ENCODE peak calls at places on chromosomes 16 and 17, in six cellular contexts. W is fibroblast of lung, J is hepatocyte, Y is PC-3, P is mammary epithelial cell, D is GM23338. S is an unnamed sample.

GRCh38 chr16:4392382-4393242 is 21.0 kb downstream of the VASN start:
- DNase-seq in P (peak; percentile 62), D (peak; percentile 96), Y (no peak), W (peak; percentile 85), J (peak; percentile 82), S (peak; percentile 73)

GRCh38 chr17:6465206-6466003 is 21.1 kb downstream of the PIMREG start:
- DNase-seq in W (no peak), D (no peak), J (no peak), Y (no peak), P (no peak), S (no peak)

GRCh38 chr16:83176802-83177201 is 550.0 kb downstream of the CDH13 start:
- DNase-seq in Y (no peak), J (no peak), W (no peak), P (no peak), D (no peak), S (no peak)

GRCh38 chr16:86559802-86560305 is 4.8 kb upstream of the MTHFSD start:
- DNase-seq in J (no peak), D (no peak), Y (no peak), W (no peak), P (no peak), S (no peak)

GRCh38 chr16:57477531-57478202 is 8.6 kb downstream of the DOK4 start:
- DNase-seq in D (peak; percentile 56), P (no peak), J (no peak), W (no peak), Y (no peak), S (no peak)

GRCh38 chr16:89315791-89316581 is 98.5 kb downstream of the ZNF778 start:
- DNase-seq in D (no peak), Y (peak; percentile 89), W (peak; percentile 94), P (peak; percentile 95), J (no peak), S (peak; percentile 94)

GRCh38 chr17:48547839-48548686 is 3.2 kb upstream of the HOXB2 start:
- DNase-seq in J (no peak), W (peak; percentile 81), P (peak; percentile 68), D (peak; percentile 66), Y (no peak), S (no peak)

GRCh38 chr17:49694847-49695697 is 12.7 kb downstream of the SLC35B1 start:
- DNase-seq in D (peak; percentile 75), W (no peak), P (no peak), Y (peak; percentile 66), J (peak; percentile 66), S (peak; percentile 49)

GRCh38 chr17:81397314-81398169 is 2.3 kb downstream of the BAHCC1 start:
- DNase-seq in D (peak; percentile 92), W (peak; percentile 67), J (peak; percentile 84), Y (peak; percentile 62), P (peak; percentile 72), S (peak; percentile 86)

GRCh38 chr17:45973099-45973838 is 25.8 kb upstream of the STH start:
- DNase-seq in Y (peak; percentile 27), J (no peak), P (no peak), D (no peak), W (no peak), S (no peak)

GRCh38 chr17:7022791-7023571 is at the start of gene BCL6B:
- DNase-seq in P (no peak), D (peak; percentile 68), Y (no peak), J (no peak), W (no peak), S (no peak)

GRCh38 chr17:65055280-65055707 is 1.2 kb downstream of the GNA13 start:
- DNase-seq in P (no peak), D (no peak), Y (no peak), W (peak; percentile 21), J (no peak), S (no peak)

GRCh38 chr17:81253358-81254131 is 14.4 kb downstream of the NDUFAF8 start:
- DNase-seq in P (no peak), W (peak; percentile 10), Y (peak; percentile 44), J (peak; percentile 44), D (no peak), S (peak; percentile 59)

GRCh38 chr17:48611213-48611612 is 396 bp upstream of the HOXB7 start:
- DNase-seq in D (no peak), Y (no peak), W (no peak), J (no peak), P (no peak), S (peak; percentile 61)

GRCh38 chr17:69141802-69142472 is at the start of gene ABCA6:
- DNase-seq in J (no peak), P (peak; percentile 20), W (peak; percentile 25), D (no peak), Y (no peak), S (peak; percentile 65)

DNA sequence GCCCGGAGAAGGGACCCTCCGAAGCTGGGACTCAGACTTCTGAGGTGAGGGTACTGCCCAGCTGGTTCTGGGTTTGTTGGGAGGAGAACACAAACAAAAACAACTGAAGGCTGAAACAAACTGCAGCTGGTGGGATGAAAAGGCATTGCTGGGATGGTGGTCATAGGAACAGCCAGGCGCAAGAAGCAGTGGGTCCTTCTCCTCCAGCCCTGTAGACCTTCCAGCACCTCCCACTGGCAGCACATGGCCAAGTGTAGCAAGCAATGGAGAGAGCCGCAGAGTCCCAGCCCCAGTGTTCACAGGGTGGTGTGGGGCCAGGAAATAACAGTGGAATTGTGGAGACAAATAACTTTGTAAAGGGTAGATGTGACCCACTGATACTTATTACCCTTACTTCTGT is 48.7 kb upstream of the FOXJ1 start:
- DNase-seq in Y (no peak), J (no peak), W (no peak), P (no peak), D (no peak), S (no peak)
- TF ChIP-seq CTCF in Y (no peak), J (no peak), W (no peak), P (no peak), D (peak; percentile 54), S (no peak)

GRCh38 chr17:17810374-17811248 is 26.2 kb downstream of the SREBF1 start:
- DNase-seq in P (no peak), Y (no peak), W (peak; percentile 27), J (peak; percentile 71), D (peak; percentile 75), S (peak; percentile 66)
- TF ChIP-seq EZH2 in P (no peak), Y (no peak), W (no peak), J (no peak), D (no peak), S (no peak)

GRCh38 chr16:20868890-20869289 is 31.3 kb downstream of the DCUN1D3 start:
- DNase-seq in P (peak; percentile 51), W (peak; percentile 69), D (no peak), J (peak; percentile 45), Y (no peak), S (no peak)

GRCh38 chr16:20866792-20867191 is 33.4 kb downstream of the DCUN1D3 start:
- DNase-seq in J (no peak), W (no peak), P (no peak), Y (no peak), D (no peak), S (no peak)

GRCh38 chr16:20865420-20866126 is 34.6 kb downstream of the DCUN1D3 start:
- DNase-seq in Y (peak; percentile 14), J (no peak), W (peak; percentile 77), P (peak; percentile 85), D (no peak), S (no peak)

GRCh38 chr16:20867585-20867984 is 32.6 kb downstream of the DCUN1D3 start:
- DNase-seq in P (peak; percentile 58), W (peak; percentile 76), D (no peak), J (no peak), Y (no peak), S (no peak)

DNA sequence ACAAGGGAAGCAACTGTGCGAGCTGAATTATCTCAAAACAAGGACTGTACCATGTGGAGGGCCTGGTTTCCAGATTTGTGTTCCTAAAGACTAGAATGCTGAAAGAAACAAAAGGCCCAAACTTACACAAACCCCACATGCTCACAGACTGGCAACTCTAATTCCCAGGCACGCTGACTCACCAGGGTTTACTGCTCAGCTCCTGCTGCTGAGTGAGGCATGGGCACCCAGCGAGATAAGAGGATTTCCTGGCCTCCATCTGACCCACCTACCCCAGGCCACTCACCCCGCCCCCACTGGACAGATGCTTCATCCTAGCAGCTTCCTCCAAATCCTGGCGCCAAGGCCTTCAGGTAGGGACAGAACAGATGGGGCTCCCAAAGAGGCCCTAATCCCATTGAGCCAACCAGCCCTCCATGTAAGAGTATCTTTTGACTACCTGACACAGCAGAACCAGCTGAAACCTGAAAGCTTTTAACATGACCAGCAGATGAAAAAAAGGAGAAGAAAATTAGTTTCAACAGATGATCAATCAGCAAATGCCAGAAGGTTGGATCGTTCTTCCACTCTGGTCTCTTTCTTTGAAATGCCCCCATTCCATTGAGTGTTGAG is 33.9 kb downstream of the DCUN1D3 start:
- DNase-seq in D (no peak), W (peak; percentile 91), J (peak; percentile 80), Y (peak; percentile 70), P (peak; percentile 88), S (peak; percentile 80)
- H3K27ac ChIP-seq in D (peak overlapping the region; percentile 30), W (peak overlapping the region; percentile 82), J (peak overlapping the region; percentile 78), Y (peak overlapping the region; percentile 85), P (peak overlapping the region; percentile 97), S (peak overlapping the region; percentile 59)

GRCh38 chr16:68263559-68264127 is 683 bp upstream of the SLC7A6 start:
- DNase-seq in Y (no peak), J (no peak), P (no peak), W (no peak), D (peak; percentile 14), S (no peak)
- TF ChIP-seq CTCF in Y (no peak), J (no peak), P (no peak), W (peak; percentile 59), D (no peak), S (no peak)

GRCh38 chr17:19533718-19534561 is at the start of gene SLC47A1:
- DNase-seq in W (peak; percentile 37), Y (no peak), D (peak; percentile 60), J (peak; percentile 60), P (peak; percentile 34), S (peak; percentile 26)
- TF ChIP-seq EZH2 in W (no peak), Y (no peak), D (peak; percentile 59), J (peak; percentile 46), P (no peak), S (peak; percentile 43)

DNA sequence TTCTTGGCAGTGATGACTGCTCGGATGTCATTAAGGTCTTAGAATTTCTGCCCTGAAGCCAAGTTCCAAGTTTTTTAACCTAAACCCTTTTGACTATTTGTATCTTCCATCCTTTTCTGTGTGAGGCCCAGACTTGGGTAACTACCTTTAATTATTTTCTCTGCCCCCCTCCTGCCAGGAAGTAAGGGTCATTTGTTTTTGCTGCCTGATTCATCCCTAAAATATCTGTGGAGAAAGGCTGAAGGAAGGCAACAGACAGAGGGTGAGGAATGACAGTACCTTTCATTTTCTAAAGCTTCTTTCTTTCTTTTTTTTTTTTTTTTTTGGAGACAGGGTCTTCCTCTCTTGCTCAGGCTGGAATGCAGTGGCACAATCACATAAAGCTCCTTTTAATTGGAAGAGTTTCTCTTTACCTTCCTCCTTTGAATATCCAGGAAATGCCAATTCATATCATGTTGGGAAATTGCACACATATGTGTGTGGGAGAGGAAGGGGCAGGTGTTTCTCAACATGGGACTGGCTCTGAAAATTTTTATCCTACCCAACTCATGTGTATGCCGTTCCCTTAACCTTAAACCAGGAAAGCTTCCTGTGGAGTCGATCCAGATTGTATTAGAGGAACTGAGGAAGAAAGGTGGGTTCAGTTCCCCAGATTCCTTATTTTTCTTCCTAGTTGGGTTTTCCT is 959 bp downstream of the VPS25 start:
- DNase-seq in D (no peak), Y (peak; percentile 61), W (peak; percentile 77), J (no peak), P (peak; percentile 37), S (no peak)
- H3K27ac ChIP-seq in D (no peak overlapping the region), Y (peak overlapping the region; percentile 81), W (peak overlapping the region; percentile 92), J (peak overlapping the region; percentile 90), P (peak overlapping the region; percentile 87), S (no peak overlapping the region)

GRCh38 chr16:49608801-49609200 is 235.2 kb downstream of the C16orf78 start:
- DNase-seq in P (no peak), W (peak; percentile 73), D (peak; percentile 60), J (peak; percentile 60), Y (no peak), S (peak; percentile 35)
- TF ChIP-seq CTCF in P (no peak), W (peak; percentile 88), D (peak; percentile 76), J (peak; percentile 53), Y (no peak), S (peak; percentile 48)

GRCh38 chr16:3189869-3190268 is 1.9 kb downstream of the OR1F1 start:
- DNase-seq in D (no peak), W (no peak), J (no peak), Y (no peak), P (no peak), S (no peak)
- TF ChIP-seq EZH2 in D (no peak), W (no peak), J (no peak), Y (no peak), P (no peak), S (no peak)